ENCODE peak calls at places on chromosomes 6 and 20, in nine cellular contexts. H, R, S, A, T, B, L, W and C are unnamed samples.

GRCh38 chr6:110475255-110475654 is 1.2 kb downstream of the SLC22A16 start:
- DNase-seq in H (no peak), R (no peak), S (no peak), A (no peak), T (no peak), B (no peak), L (peak; percentile 73), W (peak; percentile 35), C (no peak)

GRCh38 chr6:148608211-148608951 is 138.4 kb upstream of the UST start:
- DNase-seq in H (no peak), R (no peak), S (no peak), A (no peak), T (peak; percentile 24), B (no peak), L (no peak), W (peak; percentile 32), C (no peak)

GRCh38 chr20:8127553-8128255 is 4.4 kb upstream of the PLCB1 start:
- DNase-seq in H (no peak), R (no peak), S (peak; percentile 42), A (no peak), T (no peak), B (no peak), L (no peak), W (no peak), C (no peak)

GRCh38 chr6:19327246-19327645 is 509.9 kb upstream of the ID4 start:
- DNase-seq in H (no peak), R (no peak), S (peak; percentile 71), A (no peak), T (no peak), B (no peak), L (no peak), W (peak; percentile 35), C (no peak)

GRCh38 chr20:17061721-17062120 is 165.1 kb upstream of the PCSK2 start:
- DNase-seq in H (no peak), R (no peak), S (no peak), A (no peak), T (no peak), B (no peak), L (no peak), W (no peak), C (no peak)

GRCh38 chr6:122692175-122692598 is 82.0 kb downstream of the PKIB start:
- DNase-seq in H (no peak), R (no peak), S (no peak), A (peak; percentile 98), T (no peak), B (no peak), L (no peak), W (no peak), C (peak; percentile 10)

GRCh38 chr20:32287231-32287638 is 9.8 kb downstream of the KIF3B start:
- DNase-seq in H (no peak), R (no peak), S (no peak), A (no peak), T (no peak), B (no peak), L (no peak), W (no peak), C (no peak)

GRCh38 chr20:38970302-38970701 is 8.2 kb downstream of the DHX35 start:
- DNase-seq in H (no peak), R (no peak), S (peak; percentile 81), A (no peak), T (no peak), B (no peak), L (no peak), W (peak; percentile 13), C (peak; percentile 69)

GRCh38 chr20:51457281-51457932 is 85.1 kb downstream of the NFATC2 start:
- DNase-seq in H (peak; percentile 70), R (no peak), S (peak; percentile 73), A (peak; percentile 65), T (peak; percentile 24), B (peak; percentile 52), L (peak; percentile 68), W (peak; percentile 82), C (no peak)

GRCh38 chr6:15239606-15240364 is 6.1 kb upstream of the JARID2 start:
- DNase-seq in H (no peak), R (no peak), S (no peak), A (no peak), T (no peak), B (no peak), L (no peak), W (peak; percentile 41), C (no peak)
- H3K4me3 ChIP-seq in H (no peak overlapping the region), R (no peak overlapping the region), S (no peak overlapping the region), A (no peak overlapping the region), T (no peak overlapping the region), B (no peak overlapping the region), L (no peak overlapping the region), W (no peak overlapping the region), C (no peak overlapping the region)

GRCh38 chr6:105279463-105279862 is 99.6 kb upstream of the POPDC3 start:
- DNase-seq in H (no peak), R (no peak), S (no peak), A (no peak), T (no peak), B (no peak), L (no peak), W (no peak), C (no peak)

GRCh38 chr6:105276374-105276773 is 96.6 kb upstream of the POPDC3 start:
- DNase-seq in H (no peak), R (no peak), S (no peak), A (no peak), T (no peak), B (no peak), L (no peak), W (no peak), C (no peak)

GRCh38 chr6:105278813-105279212 is 99.0 kb upstream of the POPDC3 start:
- DNase-seq in H (no peak), R (no peak), S (no peak), A (no peak), T (no peak), B (no peak), L (no peak), W (no peak), C (no peak)

GRCh38 chr6:105280033-105280432 is 100.2 kb upstream of the POPDC3 start:
- DNase-seq in H (no peak), R (no peak), S (no peak), A (no peak), T (no peak), B (no peak), L (no peak), W (no peak), C (no peak)

DNA sequence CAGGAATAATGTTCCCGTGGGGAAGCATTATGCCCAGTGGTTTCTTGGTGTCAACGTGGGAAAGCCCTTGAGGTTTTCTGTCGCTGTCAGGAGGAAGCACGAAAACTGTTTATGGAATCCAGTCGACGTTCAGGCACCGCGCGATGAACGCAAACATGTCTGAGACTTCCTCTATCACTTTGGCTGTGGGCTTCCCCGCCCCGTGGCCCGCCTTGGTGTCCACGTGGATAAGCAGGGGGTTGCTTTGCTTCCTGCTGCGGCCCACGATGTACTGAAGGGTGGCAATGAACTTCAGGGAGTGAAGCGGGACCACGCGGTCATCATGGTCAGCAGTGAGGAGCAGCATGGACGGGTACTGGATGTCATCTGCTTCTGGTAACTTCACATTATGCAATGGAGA is 98.2 kb upstream of the POPDC3 start:
- DNase-seq in H (no peak), R (no peak), S (no peak), A (no peak), T (no peak), B (no peak), L (no peak), W (no peak), C (no peak)
- TF ChIP-seq CTCF in H (no peak), R (no peak), S (no peak), A (no peak), T (no peak), B (no peak), L (no peak), W (no peak), C (no peak)

GRCh38 chr6:17584241-17584803 is 15.8 kb upstream of the FAM8A1 start:
- DNase-seq in H (peak; percentile 79), R (no peak), S (peak; percentile 76), A (peak; percentile 70), T (peak; percentile 66), B (peak; percentile 43), L (no peak), W (peak; percentile 87), C (peak; percentile 76)

GRCh38 chr6:17585766-17586502 is 14.2 kb upstream of the FAM8A1 start:
- DNase-seq in H (peak; percentile 20), R (no peak), S (no peak), A (no peak), T (peak; percentile 88), B (no peak), L (peak; percentile 38), W (no peak), C (no peak)

GRCh38 chr6:17577059-17577458 is 23.0 kb upstream of the FAM8A1 start:
- DNase-seq in H (no peak), R (no peak), S (no peak), A (no peak), T (no peak), B (no peak), L (no peak), W (no peak), C (no peak)

GRCh38 chr6:17583811-17584210 is 16.3 kb upstream of the FAM8A1 start:
- DNase-seq in H (no peak), R (no peak), S (peak; percentile 72), A (no peak), T (no peak), B (no peak), L (no peak), W (peak; percentile 60), C (no peak)

GRCh38 chr6:17580518-17581048 is 19.5 kb upstream of the FAM8A1 start:
- DNase-seq in H (no peak), R (peak; percentile 34), S (peak; percentile 25), A (peak; percentile 11), T (no peak), B (peak; percentile 40), L (peak; percentile 36), W (peak; percentile 59), C (no peak)
- H3K4me3 ChIP-seq in H (no peak overlapping the region), R (peak overlapping the region; percentile 47), S (peak overlapping the region; percentile 62), A (peak overlapping the region; percentile 57), T (no peak overlapping the region), B (peak overlapping the region; percentile 62), L (peak overlapping the region; percentile 29), W (peak overlapping the region; percentile 6), C (peak overlapping the region; percentile 56)

DNA sequence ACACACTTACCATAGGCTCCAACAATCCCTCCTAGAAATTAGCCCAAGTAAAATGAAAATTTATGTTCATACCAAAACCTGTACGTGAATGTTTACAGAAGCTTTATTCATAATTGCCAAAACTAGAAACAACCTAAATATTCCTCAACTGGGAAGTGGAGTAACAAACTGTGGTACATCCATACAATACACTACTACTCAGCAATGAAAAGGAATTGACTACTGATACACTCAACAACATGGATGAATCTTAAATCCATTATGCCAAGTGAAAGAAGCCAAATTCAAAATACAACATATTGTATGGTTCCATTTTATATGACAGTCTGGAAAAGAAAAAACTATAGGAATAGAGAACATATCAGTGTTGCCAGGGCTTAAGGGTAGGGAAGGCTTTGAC is 19.7 kb upstream of the MMP24 start:
- DNase-seq in H (no peak), R (no peak), S (no peak), A (no peak), T (no peak), B (no peak), L (no peak), W (no peak), C (no peak)
- TF ChIP-seq CTCF in H (no peak), R (no peak), S (no peak), A (no peak), T (no peak), B (no peak), L (no peak), W (no peak), C (no peak)

GRCh38 chr20:63498950-63499332 is at the start of gene EEF1A2:
- DNase-seq in H (peak; percentile 78), R (no peak), S (no peak), A (no peak), T (no peak), B (peak; percentile 67), L (no peak), W (no peak), C (no peak)
- H3K4me3 ChIP-seq in H (no peak within 1 kb of the TSS), R (peak within 1 kb of the TSS; percentile 29), S (no peak within 1 kb of the TSS), A (peak within 1 kb of the TSS; percentile 18), T (peak within 1 kb of the TSS; percentile 82), B (peak within 1 kb of the TSS; percentile 92), L (peak within 1 kb of the TSS; percentile 11), W (peak within 1 kb of the TSS; percentile 92), C (no peak within 1 kb of the TSS)